ENCODE peak calls at places on chromosome 15, in six cellular contexts. A, Q, I, G, X and U are unnamed samples.

GRCh38 chr15:82999905-83000671 is 11.4 kb downstream of the C15orf40 start:
- DNase-seq in A (peak; percentile 69), Q (peak; percentile 47), I (peak; percentile 71), G (peak; percentile 28), X (no peak), U (peak; percentile 15)

GRCh38 chr15:51678081-51678480 is 3.2 kb upstream of the SCG3 start:
- DNase-seq in A (no peak), Q (no peak), I (no peak), G (no peak), X (no peak), U (no peak)

GRCh38 chr15:88637841-88638625 is 783 bp upstream of the ISG20 start:
- DNase-seq in A (no peak), Q (no peak), I (no peak), G (peak; percentile 78), X (no peak), U (no peak)

GRCh38 chr15:70259640-70260066 is 161.9 kb upstream of the TLE3 start:
- DNase-seq in A (peak; percentile 42), Q (peak; percentile 34), I (no peak), G (peak; percentile 9), X (no peak), U (peak; percentile 45)

GRCh38 chr15:70528270-70528706 is 235.1 kb downstream of the UACA start:
- DNase-seq in A (no peak), Q (peak; percentile 20), I (peak; percentile 70), G (peak; percentile 66), X (no peak), U (no peak)

GRCh38 chr15:43939070-43939469 is 112.3 kb downstream of the WDR76 start:
- DNase-seq in A (peak; percentile 17), Q (peak; percentile 19), I (peak; percentile 64), G (no peak), X (no peak), U (no peak)

GRCh38 chr15:41698779-41699178 is 38.6 kb downstream of the MGA start:
- DNase-seq in A (no peak), Q (no peak), I (no peak), G (no peak), X (no peak), U (no peak)

GRCh38 chr15:34133511-34133910 is 31.6 kb downstream of the PGBD4 start:
- DNase-seq in A (peak; percentile 32), Q (no peak), I (no peak), G (peak; percentile 19), X (no peak), U (no peak)

GRCh38 chr15:42275780-42276395 is 2.7 kb upstream of the TMEM87A start:
- DNase-seq in A (no peak), Q (no peak), I (peak; percentile 7), G (peak; percentile 75), X (no peak), U (no peak)

GRCh38 chr15:92343869-92344643 is 49.6 kb upstream of the ST8SIA2 start:
- DNase-seq in A (no peak), Q (no peak), I (no peak), G (no peak), X (peak; percentile 23), U (peak; percentile 19)

GRCh38 chr15:77032647-77033416 is 37.9 kb downstream of the PSTPIP1 start:
- DNase-seq in A (no peak), Q (no peak), I (no peak), G (no peak), X (no peak), U (peak; percentile 6)

GRCh38 chr15:44435893-44436667 is 8.7 kb downstream of the CTDSPL2 start:
- DNase-seq in A (no peak), Q (no peak), I (peak; percentile 18), G (no peak), X (no peak), U (no peak)

GRCh38 chr15:85646538-85647091 is 148.1 kb downstream of the KLHL25 start:
- DNase-seq in A (no peak), Q (no peak), I (peak; percentile 12), G (no peak), X (no peak), U (no peak)

GRCh38 chr15:39704235-39704634 is 78.4 kb downstream of the FSIP1 start:
- DNase-seq in A (no peak), Q (no peak), I (no peak), G (no peak), X (no peak), U (no peak)

GRCh38 chr15:89150762-89151305 is 62.6 kb downstream of the ABHD2 start:
- DNase-seq in A (no peak), Q (no peak), I (no peak), G (peak; percentile 50), X (no peak), U (no peak)

GRCh38 chr15:65368300-65368617 is 9.5 kb downstream of the IGDCC3 start:
- DNase-seq in A (no peak), Q (no peak), I (no peak), G (no peak), X (peak; percentile 60), U (peak; percentile 69)

GRCh38 chr15:60858511-60859085 is 370.5 kb downstream of the RORA start:
- DNase-seq in A (no peak), Q (no peak), I (no peak), G (no peak), X (no peak), U (no peak)

GRCh38 chr15:89379818-89380217 is 45.2 kb upstream of the POLG start:
- DNase-seq in A (no peak), Q (no peak), I (no peak), G (no peak), X (no peak), U (no peak)

GRCh38 chr15:69380100-69380725 is 33.9 kb upstream of the KIF23 start:
- DNase-seq in A (peak; percentile 41), Q (no peak), I (no peak), G (peak; percentile 11), X (no peak), U (peak; percentile 65)

GRCh38 chr15:41881550-41881924 is 12.3 kb downstream of the SPTBN5 start:
- DNase-seq in A (no peak), Q (no peak), I (no peak), G (no peak), X (no peak), U (no peak)

GRCh38 chr15:95857124-95857757 is 473.3 kb upstream of the NR2F2 start:
- DNase-seq in A (no peak), Q (no peak), I (peak; percentile 19), G (no peak), X (no peak), U (no peak)

GRCh38 chr15:38252481-38253311 is at the start of gene SPRED1:
- DNase-seq in A (no peak), Q (peak; percentile 21), I (peak; percentile 69), G (peak; percentile 14), X (no peak), U (peak; percentile 61)

GRCh38 chr15:58015565-58015964 is 49.9 kb downstream of the ALDH1A2 start:
- DNase-seq in A (no peak), Q (no peak), I (peak; percentile 20), G (no peak), X (no peak), U (no peak)

GRCh38 chr15:74225928-74226327 is 10.2 kb upstream of the CCDC33 start:
- DNase-seq in A (no peak), Q (no peak), I (no peak), G (no peak), X (no peak), U (no peak)

GRCh38 chr15:74226761-74227540 is 9.2 kb upstream of the CCDC33 start:
- DNase-seq in A (no peak), Q (no peak), I (no peak), G (no peak), X (no peak), U (no peak)

GRCh38 chr15:74229686-74230085 is 6.4 kb upstream of the CCDC33 start:
- DNase-seq in A (no peak), Q (no peak), I (no peak), G (no peak), X (no peak), U (no peak)

GRCh38 chr15:74228723-74229081 is 7.4 kb upstream of the CCDC33 start:
- DNase-seq in A (no peak), Q (no peak), I (no peak), G (no peak), X (no peak), U (peak; percentile 25)

GRCh38 chr15:74227968-74228722 is 8.0 kb upstream of the CCDC33 start:
- DNase-seq in A (no peak), Q (no peak), I (peak; percentile 15), G (no peak), X (no peak), U (no peak)
- TF ChIP-seq JUN in A (no peak), Q (no peak), I (no peak), G (no peak), X (no peak), U (no peak)

GRCh38 chr15:28900892-28901586 is 15.3 kb downstream of the APBA2 start:
- DNase-seq in A (no peak), Q (no peak), I (no peak), G (no peak), X (no peak), U (no peak)

GRCh38 chr15:28903555-28903954 is 17.8 kb downstream of the APBA2 start:
- DNase-seq in A (no peak), Q (no peak), I (no peak), G (no peak), X (no peak), U (no peak)

GRCh38 chr15:28902856-28903255 is 17.1 kb downstream of the APBA2 start:
- DNase-seq in A (no peak), Q (no peak), I (no peak), G (no peak), X (no peak), U (no peak)

GRCh38 chr15:28901587-28901980 is 15.8 kb downstream of the APBA2 start:
- DNase-seq in A (no peak), Q (no peak), I (no peak), G (no peak), X (no peak), U (no peak)

DNA sequence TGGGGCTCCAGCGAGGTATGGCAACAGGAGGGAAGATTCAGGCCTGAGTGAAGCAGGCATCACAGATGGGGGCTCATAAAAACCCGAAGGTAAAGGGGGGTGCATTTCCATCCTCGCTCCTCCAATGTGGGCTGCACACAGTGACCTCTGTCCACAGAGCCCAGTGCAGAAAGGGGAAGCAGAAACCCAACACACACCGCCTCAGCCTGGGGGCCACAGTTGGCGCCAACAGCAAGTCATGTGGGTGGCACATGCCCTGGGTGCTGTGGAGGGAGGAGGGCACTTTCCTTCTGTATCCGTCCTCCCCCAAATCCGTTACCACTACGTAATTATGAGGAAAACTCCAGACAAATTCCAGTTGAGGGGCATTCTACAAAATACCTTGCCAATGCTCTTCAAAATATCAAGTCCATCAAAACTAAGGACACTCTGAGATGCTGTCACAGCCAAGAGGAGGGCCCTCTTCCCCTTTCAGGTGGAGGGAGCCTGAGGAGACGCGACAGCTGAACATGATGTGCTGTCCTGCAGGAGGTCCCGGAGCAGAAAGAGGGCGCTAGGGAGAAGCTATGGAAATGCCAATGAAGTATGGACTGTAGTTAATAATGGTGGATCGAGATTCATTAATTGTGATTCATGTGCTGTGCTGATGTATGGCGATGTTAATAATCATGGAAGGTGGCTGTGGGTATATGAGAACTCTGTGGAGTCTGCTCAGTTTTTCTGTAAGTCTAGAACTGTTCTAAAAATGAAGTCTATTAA is 16.4 kb downstream of the APBA2 start:
- DNase-seq in A (peak; percentile 32), Q (peak; percentile 64), I (no peak), G (no peak), X (no peak), U (peak; percentile 59)
- TF ChIP-seq JUN in A (no peak), Q (no peak), I (no peak), G (no peak), X (no peak), U (no peak)

GRCh38 chr15:100903191-100903590 is 16.0 kb upstream of the LRRK1 start:
- DNase-seq in A (no peak), Q (no peak), I (no peak), G (no peak), X (no peak), U (no peak)
- TF ChIP-seq JUN in A (no peak), Q (no peak), I (no peak), G (no peak), X (no peak), U (no peak)

GRCh38 chr15:27842526-27842925 is 256.6 kb downstream of the OCA2 start:
- DNase-seq in A (no peak), Q (no peak), I (no peak), G (no peak), X (no peak), U (no peak)
- TF ChIP-seq JUN in A (no peak), Q (no peak), I (no peak), G (no peak), X (no peak), U (no peak)